ENCODE peak calls at places on chromosome 22, in seven cellular contexts. D is mesenteric fat pad, K is A172, Z is NCI-H2107, S is ovary, U is progenitor cell of endocrine pancreas, R is Ammon's horn. I is an unnamed sample.

GRCh38 chr22:37485714-37486223 is 415 bp downstream of the MFNG start:
- DNase-seq in K (no peak), Z (no peak), U (no peak), S (no peak), D (no peak), R (no peak), I (no peak)

GRCh38 chr22:36768616-36769015 is 7.3 kb downstream of the IFT27 start:
- DNase-seq in U (no peak), D (no peak), K (no peak), Z (no peak), S (no peak), R (no peak), I (no peak)

GRCh38 chr22:26027341-26027740 is 141.9 kb upstream of the SEZ6L start:
- DNase-seq in D (no peak), U (no peak), S (no peak), R (no peak), K (no peak), Z (no peak), I (no peak)

GRCh38 chr22:37417264-37417663 is 10.0 kb downstream of the ELFN2 start:
- DNase-seq in R (no peak), S (no peak), U (no peak), Z (no peak), D (no peak), K (no peak), I (no peak)

GRCh38 chr22:28791841-28792490 is 8.4 kb downstream of the XBP1 start:
- DNase-seq in S (no peak), R (no peak), U (no peak), K (no peak), D (no peak), Z (no peak), I (no peak)

GRCh38 chr22:45551310-45552016 is 48.8 kb downstream of the FBLN1 start:
- DNase-seq in K (no peak), S (peak), Z (no peak), U (no peak), R (peak), D (no peak), I (no peak)

GRCh38 chr22:22810018-22810427 is 77.6 kb upstream of the IGLL5 start:
- DNase-seq in U (peak), Z (no peak), R (peak), D (no peak), K (no peak), S (peak), I (no peak)

GRCh38 chr22:35219012-35219411 is 38.3 kb upstream of the HMGXB4 start:
- DNase-seq in Z (no peak), R (no peak), S (no peak), D (no peak), K (peak), U (no peak), I (no peak)

GRCh38 chr22:49366437-49366836 is 461.2 kb downstream of the BRD1 start:
- DNase-seq in R (no peak), Z (no peak), D (peak), S (no peak), U (no peak), K (no peak), I (no peak)

GRCh38 chr22:37186997-37187522 is 987 bp downstream of the C1QTNF6 start:
- DNase-seq in U (no peak), S (peak), Z (no peak), D (no peak), R (no peak), K (peak), I (no peak)

GRCh38 chr22:46897246-46897623 is 134.8 kb downstream of the TBC1D22A start:
- DNase-seq in D (peak), Z (no peak), S (no peak), U (no peak), R (no peak), K (peak), I (no peak)

GRCh38 chr22:39135092-39135896 is 17.2 kb downstream of the CBX7 start:
- DNase-seq in D (no peak), K (peak), S (no peak), R (no peak), Z (no peak), U (peak), I (no peak)

GRCh38 chr22:23128269-23129108 is 13.3 kb downstream of the RSPH14 start:
- DNase-seq in U (peak), D (no peak), Z (no peak), R (peak), S (peak), K (peak), I (no peak)

GRCh38 chr22:30857791-30858190 is 110.8 kb downstream of the MORC2 start:
- DNase-seq in S (no peak), Z (no peak), D (peak), U (no peak), R (no peak), K (no peak), I (no peak)

GRCh38 chr22:27381552-27381951 is 420.0 kb downstream of the MN1 start:
- DNase-seq in Z (no peak), S (no peak), D (no peak), R (no peak), K (no peak), U (no peak), I (no peak)

GRCh38 chr22:47808236-47808845 is 1045.9 kb downstream of the TBC1D22A start:
- DNase-seq in Z (no peak), R (no peak), D (no peak), K (no peak), U (no peak), S (no peak), I (no peak)

GRCh38 chr22:29310863-29311339 is 4.5 kb downstream of the GAS2L1 start:
- DNase-seq in Z (no peak), D (peak), R (peak), K (peak), S (peak), U (no peak), I (no peak)

GRCh38 chr22:50469377-50470305 is 5.2 kb downstream of the SBF1 start:
- DNase-seq in S (no peak), Z (peak), K (peak), R (no peak), D (no peak), U (no peak), I (no peak)

GRCh38 chr22:19038164-19038546 is 84.1 kb downstream of the DGCR2 start:
- DNase-seq in U (no peak), S (no peak), K (no peak), Z (no peak), D (peak), R (no peak), I (no peak)

GRCh38 chr22:30000566-30000965 is 79.7 kb upstream of the HORMAD2 start:
- DNase-seq in S (no peak), D (no peak), U (no peak), K (no peak), R (no peak), Z (no peak), I (no peak)

GRCh38 chr22:44366372-44367310 is 53.9 kb upstream of the SHISAL1 start:
- DNase-seq in U (no peak), S (peak), Z (no peak), K (no peak), R (no peak), D (no peak), I (no peak)

GRCh38 chr22:50049299-50050195 is 8.6 kb downstream of the TTLL8 start:
- DNase-seq in R (no peak), S (no peak), D (no peak), K (no peak), U (no peak), Z (no peak), I (no peak)

GRCh38 chr22:17563936-17564391 is 666 bp downstream of the SLC25A18 start:
- DNase-seq in K (no peak), D (no peak), S (no peak), Z (no peak), R (peak), U (no peak), I (no peak)

GRCh38 chr22:19555651-19556050 is 31.4 kb upstream of the CLDN5 start:
- DNase-seq in S (no peak), D (peak), R (no peak), Z (no peak), U (no peak), K (no peak), I (no peak)

GRCh38 chr22:41848468-41848867 is 15.6 kb downstream of the SREBF2 start:
- DNase-seq in R (no peak), Z (no peak), S (no peak), K (no peak), U (no peak), D (no peak), I (no peak)

GRCh38 chr22:35306350-35306967 is 6.8 kb downstream of the TOM1 start:
- DNase-seq in R (no peak), K (no peak), U (no peak), D (peak), Z (no peak), S (no peak), I (no peak)

GRCh38 chr22:23801238-23801821 is 14.6 kb downstream of the SMARCB1 start:
- DNase-seq in R (no peak), Z (no peak), U (no peak), D (no peak), S (no peak), K (no peak), I (no peak)

GRCh38 chr22:46528121-46528610 is 9.3 kb downstream of the CELSR1 start:
- DNase-seq in S (no peak), R (no peak), D (no peak), U (no peak), Z (no peak), K (peak), I (no peak)

GRCh38 chr22:27676545-27677188 is 124.9 kb downstream of the MN1 start:
- DNase-seq in Z (no peak), K (no peak), R (no peak), U (no peak), D (no peak), S (no peak), I (no peak)

GRCh38 chr22:25021976-25022711 is 69.6 kb downstream of the KIAA1671 start:
- DNase-seq in R (no peak), Z (no peak), U (no peak), D (no peak), S (no peak), K (no peak), I (no peak)

GRCh38 chr22:50304528-50305392 is 2.7 kb downstream of the PLXNB2 start:
- DNase-seq in D (no peak), Z (no peak), R (peak), K (peak), S (peak), U (no peak), I (no peak)

GRCh38 chr22:35032571-35032970 is 33.4 kb upstream of the ISX start:
- DNase-seq in U (no peak), R (no peak), D (no peak), S (no peak), K (no peak), Z (no peak), I (no peak)